ENCODE peak calls at places on chromosomes 12 and 14, in four cellular contexts. A is aorta, P is prostate gland, E is iPS DF 6.9. Q is an unnamed sample.

GRCh38 chr12:111598637-111599458 is at the start of gene ATXN2:
- DNase-seq in A (peak; percentile 90), P (peak; percentile 55), E (no peak), Q (peak; percentile 67)

GRCh38 chr12:77983859-77984258 is 153.2 kb downstream of the NAV3 start:
- DNase-seq in A (no peak), P (no peak), E (no peak), Q (no peak)

GRCh38 chr12:103308396-103308795 is 187.4 kb downstream of the C12orf42 start:
- DNase-seq in A (no peak), P (no peak), E (no peak), Q (no peak)

GRCh38 chr12:79151956-79152355 is 287.4 kb downstream of the SYT1 start:
- DNase-seq in A (no peak), P (no peak), E (no peak), Q (no peak)

GRCh38 chr14:89618309-89618708 is 201.3 kb upstream of the FOXN3 start:
- DNase-seq in A (no peak), P (no peak), E (no peak), Q (peak; percentile 40)

GRCh38 chr12:118034429-118035193 is 18.1 kb downstream of the RFC5 start:
- DNase-seq in A (no peak), P (peak; percentile 26), E (no peak), Q (peak; percentile 34)

GRCh38 chr12:74490390-74491064 is 47.1 kb upstream of the ATXN7L3B start:
- DNase-seq in A (no peak), P (no peak), E (no peak), Q (no peak)

GRCh38 chr14:71029236-71029781 is 122.0 kb downstream of the PCNX1 start:
- DNase-seq in A (no peak), P (no peak), E (no peak), Q (no peak)

GRCh38 chr14:56774503-56774902 is 35.8 kb downstream of the OTX2 start:
- DNase-seq in A (no peak), P (no peak), E (no peak), Q (no peak)

GRCh38 chr12:481422-481821 is 21.7 kb downstream of the B4GALNT3 start:
- DNase-seq in A (peak; percentile 91), P (no peak), E (no peak), Q (no peak)

GRCh38 chr12:38771871-38772270 is 133.5 kb downstream of the CPNE8 start:
- DNase-seq in A (no peak), P (no peak), E (no peak), Q (no peak)

GRCh38 chr12:65656904-65657351 is 167.4 kb upstream of the HMGA2 start:
- DNase-seq in A (no peak), P (no peak), E (no peak), Q (no peak)

GRCh38 chr14:59969319-59969718 is 49.4 kb downstream of the LRRC9 start:
- DNase-seq in A (no peak), P (peak; percentile 60), E (no peak), Q (no peak)

GRCh38 chr12:57240069-57240921 is 10.7 kb downstream of the STAC3 start:
- DNase-seq in A (peak; percentile 86), P (peak; percentile 43), E (no peak), Q (no peak)

GRCh38 chr12:13142747-13143146 is 39.3 kb upstream of the GSG1 start:
- DNase-seq in A (no peak), P (no peak), E (no peak), Q (no peak)

GRCh38 chr12:42234970-42235369 is 3.1 kb downstream of the YAF2 start:
- DNase-seq in A (no peak), P (no peak), E (no peak), Q (no peak)

GRCh38 chr12:124217508-124217981 is 77.3 kb upstream of the RFLNA start:
- DNase-seq in A (no peak), P (no peak), E (no peak), Q (no peak)

GRCh38 chr12:100908501-100908900 is 113.9 kb downstream of the ANO4 start:
- DNase-seq in A (no peak), P (no peak), E (no peak), Q (no peak)

GRCh38 chr14:89351364-89351957 is 65.6 kb downstream of the FOXN3 start:
- DNase-seq in A (no peak), P (peak; percentile 28), E (no peak), Q (peak; percentile 17)

GRCh38 chr14:29868000-29868399 is 59.6 kb downstream of the PRKD1 start:
- DNase-seq in A (no peak), P (no peak), E (no peak), Q (no peak)

DNA sequence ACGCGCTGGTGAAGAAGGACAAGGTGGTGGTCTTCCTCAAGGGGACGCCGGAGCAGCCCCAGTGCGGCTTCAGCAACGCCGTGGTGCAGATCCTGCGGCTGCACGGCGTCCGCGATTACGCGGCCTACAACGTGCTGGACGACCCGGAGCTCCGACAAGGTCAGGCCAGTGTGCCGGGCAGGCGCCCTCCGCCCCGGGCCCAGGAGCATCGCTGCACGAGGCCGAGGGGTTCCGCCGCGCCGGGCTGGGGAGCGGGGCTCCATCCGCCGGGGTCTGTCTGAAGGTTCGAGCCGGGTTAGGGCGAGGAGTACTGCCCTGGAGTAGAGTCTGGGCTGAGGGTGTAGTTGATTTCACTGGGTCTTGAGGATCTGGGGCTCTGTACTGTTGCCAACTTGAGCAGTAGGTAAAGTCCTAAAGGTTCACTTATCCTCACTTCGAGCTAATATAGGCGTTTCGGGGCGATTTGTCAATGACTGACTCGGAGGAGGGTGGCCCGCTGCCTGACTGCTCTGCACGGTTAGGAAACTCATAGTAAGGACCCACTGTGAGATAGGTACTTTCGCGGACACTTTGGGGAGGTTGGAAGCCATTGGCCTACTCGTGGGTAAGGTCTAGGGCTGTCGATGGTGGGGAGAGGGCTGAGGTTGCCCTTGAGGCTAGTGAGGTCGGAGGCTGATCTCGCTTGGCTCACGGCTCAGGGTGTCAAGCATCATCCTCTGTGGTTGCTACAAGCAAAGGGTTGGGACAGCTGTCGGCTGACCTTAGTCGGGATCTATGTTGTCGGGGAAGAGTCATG is 574 bp downstream of the GLRX5 start:
- DNase-seq in A (no peak), P (no peak), E (no peak), Q (no peak)
- H3K4me1 ChIP-seq in A (peaks cover 7% of the 10 kb centered on the region), P (peaks cover 11% of the 10 kb centered on the region), E (no peaks in the 10 kb centered on the region), Q (peaks cover 5% of the 10 kb centered on the region)

GRCh38 chr12:53062011-53062961 is 12.4 kb downstream of the TNS2 start:
- DNase-seq in A (peak; percentile 71), P (no peak), E (no peak), Q (peak; percentile 18)

GRCh38 chr12:53063708-53064612 is 14.1 kb downstream of the TNS2 start:
- DNase-seq in A (peak; percentile 89), P (no peak), E (no peak), Q (peak; percentile 33)

GRCh38 chr12:53064613-53065415 is 14.4 kb downstream of the SPRYD3 start:
- DNase-seq in A (peak; percentile 71), P (no peak), E (no peak), Q (no peak)

GRCh38 chr12:53061404-53062010 is 11.6 kb downstream of the TNS2 start:
- DNase-seq in A (peak; percentile 66), P (peak; percentile 86), E (no peak), Q (peak; percentile 88)

DNA sequence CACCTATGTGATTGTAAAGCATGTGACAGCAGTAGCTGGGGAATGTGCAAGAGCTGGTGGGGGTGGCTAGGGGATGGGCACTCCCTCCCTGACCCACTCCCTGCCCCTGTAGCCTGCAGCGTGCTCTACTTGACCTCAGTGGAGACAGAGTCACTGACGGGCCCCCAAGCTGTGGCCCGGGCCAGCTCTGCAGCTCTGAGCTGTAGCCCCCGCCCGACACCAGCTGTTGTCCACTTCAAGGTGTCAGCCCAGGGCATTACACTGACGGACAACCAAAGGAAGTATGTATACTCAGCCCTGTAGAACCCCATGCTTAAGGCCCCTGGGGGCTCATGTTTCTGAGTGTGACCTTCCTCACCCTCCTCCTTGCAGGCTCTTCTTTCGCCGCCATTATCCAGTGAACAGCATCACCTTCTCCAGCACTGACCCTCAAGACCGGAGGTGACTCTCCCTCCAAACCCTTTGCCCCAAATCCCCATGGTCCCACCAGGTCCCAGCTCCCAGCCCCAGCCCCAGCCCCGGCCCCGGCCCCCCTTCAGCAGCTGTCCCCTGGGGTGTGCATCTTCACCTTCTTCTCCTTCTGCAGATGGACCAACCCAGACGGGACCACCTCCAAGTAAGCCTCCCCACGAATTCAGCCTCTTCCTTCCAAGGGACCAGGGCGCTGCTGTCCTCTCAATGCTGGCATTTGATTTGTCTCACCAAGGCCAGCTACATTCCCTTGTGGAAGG is 13.3 kb downstream of the TNS2 start:
- DNase-seq in A (peak; percentile 74), P (no peak), E (no peak), Q (peak; percentile 20)
- H3K27ac ChIP-seq in A (no peak overlapping the region), P (peak overlapping the region; percentile 68), E (no peak overlapping the region), Q (no peak overlapping the region)

DNA sequence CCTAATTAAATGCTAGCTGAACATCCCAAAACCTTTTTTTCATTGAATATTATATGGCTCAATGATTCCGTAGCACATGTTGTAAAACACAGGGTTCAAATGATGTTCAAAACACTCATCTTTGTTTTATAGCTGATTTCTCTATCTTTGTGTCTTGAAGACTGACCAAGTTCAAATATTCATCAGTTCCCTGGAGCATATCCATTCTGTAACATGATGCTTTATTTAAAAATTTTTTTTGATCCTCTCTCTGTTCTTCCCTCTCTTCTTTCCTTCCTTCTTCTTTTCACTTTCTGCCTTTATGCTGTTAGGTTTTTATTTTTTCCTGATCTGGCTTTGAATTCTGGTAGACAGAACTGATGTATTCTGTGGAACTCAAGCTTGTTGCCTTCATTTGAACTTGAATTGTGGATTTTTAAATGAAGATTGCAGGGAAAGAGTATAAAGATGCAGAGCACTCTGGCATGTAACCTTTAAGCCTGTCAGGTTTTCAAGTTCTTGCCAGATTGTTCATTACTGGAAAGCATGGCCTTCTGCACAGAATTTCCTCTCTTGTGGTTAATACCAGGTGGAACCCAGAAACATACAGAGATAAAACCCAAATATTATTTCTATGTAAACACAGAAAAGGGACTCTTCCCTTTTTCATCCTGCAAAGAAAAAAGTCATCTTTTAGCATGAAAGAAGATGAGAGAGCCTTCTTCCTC is 39.5 kb downstream of the PROX2 start:
- DNase-seq in A (no peak), P (no peak), E (no peak), Q (no peak)
- H3K4me1 ChIP-seq in A (no peaks in the 10 kb centered on the region), P (peaks cover 4% of the 10 kb centered on the region), E (no peaks in the 10 kb centered on the region), Q (no peaks in the 10 kb centered on the region)

GRCh38 chr14:31261859-31262739 is 54.5 kb upstream of the HECTD1 start:
- DNase-seq in A (no peak), P (no peak), E (no peak), Q (no peak)

GRCh38 chr14:31257244-31257553 is 49.6 kb upstream of the HECTD1 start:
- DNase-seq in A (no peak), P (no peak), E (no peak), Q (no peak)

GRCh38 chr14:31258427-31259039 is 50.9 kb upstream of the HECTD1 start:
- DNase-seq in A (no peak), P (no peak), E (no peak), Q (no peak)

GRCh38 chr14:31263485-31264133 is 56.0 kb upstream of the HECTD1 start:
- DNase-seq in A (peak; percentile 80), P (no peak), E (no peak), Q (no peak)

GRCh38 chr14:31261523-31261858 is 53.9 kb upstream of the HECTD1 start:
- DNase-seq in A (no peak), P (no peak), E (no peak), Q (no peak)
- H3K27ac ChIP-seq in A (no peak overlapping the region), P (no peak overlapping the region), E (no peak overlapping the region), Q (no peak overlapping the region)

GRCh38 chr14:24915403-24915921 is 134.5 kb downstream of the STXBP6 start:
- DNase-seq in A (no peak), P (no peak), E (no peak), Q (no peak)
- H3K4me1 ChIP-seq in A (no peaks in the 10 kb centered on the region), P (peaks cover 5% of the 10 kb centered on the region), E (no peaks in the 10 kb centered on the region), Q (peaks cover 10% of the 10 kb centered on the region)

Q was measured in colonic mucosa.